ENCODE peak calls at places on chromosomes 13 and 19, in ten cellular contexts. M, Q, I, J, D, Z, G, V, R and B are unnamed samples.

GRCh38 chr13:112767506-112768471 is 78.0 kb downstream of the ATP11A start:
- DNase-seq in J (no peak), G (no peak), Q (no peak), I (no peak), Z (no peak), R (no peak), D (peak; percentile 35), V (no peak), M (peak; percentile 75), B (no peak)

GRCh38 chr13:21475115-21475514 is 16.0 kb upstream of the ZDHHC20 start:
- DNase-seq in V (no peak), D (no peak), G (no peak), J (no peak), Z (no peak), R (no peak), I (peak; percentile 56), Q (no peak), M (no peak), B (no peak)

GRCh38 chr19:16330811-16331690 is 6.4 kb downstream of the KLF2 start:
- DNase-seq in J (no peak), V (no peak), G (no peak), I (peak; percentile 62), M (no peak), Q (no peak), D (no peak), Z (no peak), R (no peak), B (no peak)

GRCh38 chr19:8489591-8490394 is 12.6 kb downstream of the PRAM1 start:
- DNase-seq in G (peak; percentile 66), Q (peak; percentile 58), R (no peak), J (no peak), I (no peak), D (no peak), M (no peak), V (no peak), Z (no peak), B (no peak)

GRCh38 chr13:85512421-85512820 is 286.8 kb downstream of the SLITRK6 start:
- DNase-seq in Z (no peak), M (no peak), R (no peak), V (no peak), G (no peak), J (no peak), I (no peak), Q (no peak), D (peak; percentile 9), B (no peak)

GRCh38 chr19:57191141-57192063 is at the start of gene ZNF264:
- DNase-seq in M (peak; percentile 93), I (peak; percentile 75), D (peak; percentile 95), Q (peak; percentile 93), V (peak; percentile 92), J (peak; percentile 85), G (peak; percentile 94), R (peak; percentile 90), Z (peak; percentile 90), B (peak; percentile 90)

GRCh38 chr13:49927755-49928154 is 8.4 kb downstream of the SPRYD7 start:
- DNase-seq in G (no peak), R (no peak), V (no peak), M (no peak), I (no peak), J (peak; percentile 76), Q (no peak), Z (no peak), D (no peak), B (no peak)

GRCh38 chr13:25860265-25860664 is 191.6 kb downstream of the SHISA2 start:
- DNase-seq in R (no peak), V (no peak), D (no peak), G (no peak), Z (no peak), M (no peak), Q (no peak), I (no peak), J (no peak), B (no peak)

GRCh38 chr13:48000559-48001126 is 430 bp downstream of the SUCLA2 start:
- DNase-seq in I (no peak), D (no peak), J (peak; percentile 2), R (no peak), M (peak; percentile 66), Q (peak; percentile 50), V (peak; percentile 27), G (no peak), Z (peak; percentile 58), B (no peak)

GRCh38 chr19:4120933-4121612 is 2.8 kb downstream of the MAP2K2 start:
- DNase-seq in Q (no peak), M (no peak), V (no peak), D (no peak), Z (no peak), J (no peak), R (no peak), G (no peak), I (no peak), B (no peak)

GRCh38 chr19:609001-609340 is 19.3 kb downstream of the HCN2 start:
- DNase-seq in G (no peak), M (no peak), V (peak; percentile 65), R (no peak), D (peak; percentile 27), Q (no peak), J (no peak), Z (no peak), I (no peak), B (peak; percentile 65)

GRCh38 chr13:44373601-44374347 is at the start of gene SERP2:
- DNase-seq in R (peak; percentile 31), G (peak; percentile 91), J (no peak), Z (peak; percentile 33), M (no peak), V (no peak), Q (peak; percentile 84), D (no peak), I (no peak), B (no peak)

GRCh38 chr19:5578094-5578846 is 10.5 kb upstream of the TINCR start:
- DNase-seq in R (peak; percentile 69), G (peak; percentile 91), M (no peak), Z (peak; percentile 79), D (peak; percentile 77), Q (peak; percentile 83), V (peak; percentile 74), I (no peak), J (peak; percentile 38), B (no peak)

GRCh38 chr13:33260168-33261098 is 25.1 kb downstream of the STARD13 start:
- DNase-seq in I (no peak), D (no peak), Q (no peak), V (no peak), J (peak; percentile 70), Z (peak; percentile 35), R (no peak), M (no peak), G (no peak), B (no peak)

GRCh38 chr13:46901721-46902120 is 4.9 kb upstream of the HTR2A start:
- DNase-seq in V (no peak), I (no peak), J (no peak), R (no peak), Z (no peak), D (no peak), M (no peak), Q (no peak), G (no peak), B (no peak)

GRCh38 chr13:49108204-49108603 is 111.9 kb upstream of the MLNR start:
- DNase-seq in D (no peak), Q (no peak), M (no peak), I (no peak), V (no peak), G (no peak), R (no peak), J (no peak), Z (no peak), B (no peak)

GRCh38 chr13:48532146-48532472 is 771 bp downstream of the RCBTB2 start:
- DNase-seq in J (peak; percentile 52), Z (no peak), R (no peak), V (no peak), Q (no peak), M (no peak), I (no peak), G (no peak), D (no peak), B (peak; percentile 67)

GRCh38 chr13:113653264-113654174 is 4.5 kb downstream of the ATP4B start:
- DNase-seq in V (peak; percentile 24), G (peak; percentile 54), Z (no peak), Q (no peak), D (no peak), J (no peak), M (peak; percentile 48), I (no peak), R (peak; percentile 7), B (no peak)

GRCh38 chr13:40981361-40981760 is 37.8 kb downstream of the ELF1 start:
- DNase-seq in M (no peak), D (no peak), R (no peak), V (no peak), J (no peak), Q (no peak), G (no peak), I (no peak), Z (no peak), B (no peak)
- H3K4me3 ChIP-seq in M (peak overlapping the region; percentile 41), D (no peak overlapping the region), R (peak overlapping the region; percentile 19), V (peak overlapping the region; percentile 35), J (no peak overlapping the region), Q (no peak overlapping the region), G (no peak overlapping the region), I (no peak overlapping the region), Z (no peak overlapping the region), B (no peak overlapping the region)

DNA sequence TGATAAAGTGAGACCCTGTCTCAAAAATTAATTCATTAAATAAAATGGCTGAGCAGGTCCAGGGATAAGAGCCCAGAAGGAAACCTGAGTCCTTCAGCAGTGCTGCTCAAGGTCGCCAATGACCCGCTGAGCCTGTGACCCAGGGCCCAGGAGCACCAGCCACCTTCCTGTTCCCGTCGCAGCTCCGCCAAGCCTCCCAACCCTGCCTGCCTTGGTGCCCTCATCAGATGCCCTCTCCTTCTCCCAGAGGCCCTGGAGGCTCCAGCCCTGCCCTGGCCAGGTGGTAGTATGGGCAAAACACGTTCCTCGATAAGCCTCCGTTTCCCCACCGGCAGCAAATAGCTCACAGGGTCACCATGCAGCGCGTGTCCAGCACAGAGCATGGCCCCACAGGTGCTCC is 2.6 kb downstream of the REXO1 start:
- DNase-seq in Z (no peak), Q (no peak), G (no peak), D (no peak), M (no peak), J (no peak), V (no peak), I (no peak), R (no peak), B (no peak)
- H3K4me1 ChIP-seq in Z (peaks cover 12% of the 10 kb centered on the region), Q (peaks cover 3% of the 10 kb centered on the region), G (peaks cover 3% of the 10 kb centered on the region), D (peaks cover 53% of the 10 kb centered on the region), M (peaks cover 10% of the 10 kb centered on the region), J (peaks cover 10% of the 10 kb centered on the region), V (peaks cover 68% of the 10 kb centered on the region), I (peaks cover 11% of the 10 kb centered on the region), R (peaks cover 23% of the 10 kb centered on the region), B (peaks cover 68% of the 10 kb centered on the region)

GRCh38 chr13:23966221-23966690 is 69.0 kb upstream of the C1QTNF9B start:
- DNase-seq in I (no peak), M (no peak), Z (no peak), J (no peak), G (no peak), R (no peak), D (no peak), Q (no peak), V (no peak), B (no peak)
- H3K4me3 ChIP-seq in I (no peak overlapping the region), M (no peak overlapping the region), Z (no peak overlapping the region), J (no peak overlapping the region), G (no peak overlapping the region), R (peak overlapping the region; percentile 37), D (no peak overlapping the region), Q (no peak overlapping the region), V (no peak overlapping the region), B (peak overlapping the region; percentile 27)

DNA sequence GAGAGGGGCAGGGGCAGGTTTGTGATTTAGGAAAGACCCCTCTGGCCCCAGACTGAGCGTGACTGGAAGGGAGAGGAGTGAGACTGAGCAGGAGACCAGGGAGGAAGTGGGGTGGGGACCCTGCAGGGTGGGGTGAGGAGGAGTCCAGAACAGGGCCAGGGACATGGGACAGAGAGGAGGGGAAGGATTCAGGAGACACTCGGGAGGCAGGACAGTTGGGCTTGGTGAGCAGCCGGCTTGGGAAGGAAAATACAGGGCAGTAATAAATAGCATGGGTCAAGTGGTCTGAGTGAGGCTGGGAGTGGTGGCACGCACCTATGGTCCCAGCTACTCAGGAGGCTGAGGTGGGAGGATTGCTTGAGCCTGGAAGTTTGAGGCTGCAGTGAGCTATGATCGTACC is 9.4 kb downstream of the FOSB start:
- DNase-seq in R (no peak), M (no peak), Z (no peak), Q (no peak), J (no peak), I (no peak), G (no peak), D (no peak), V (no peak), B (no peak)
- H3K4me1 ChIP-seq in R (peaks cover 4% of the 10 kb centered on the region), M (no peaks in the 10 kb centered on the region), Z (peaks cover 4% of the 10 kb centered on the region), Q (peaks cover 11% of the 10 kb centered on the region), J (peaks cover 9% of the 10 kb centered on the region), I (peaks cover 12% of the 10 kb centered on the region), G (no peaks in the 10 kb centered on the region), D (no peaks in the 10 kb centered on the region), V (peaks cover 19% of the 10 kb centered on the region), B (no peaks in the 10 kb centered on the region)